ENCODE peak calls at places on chromosomes 7 and 10, in five cellular contexts. One of them, this sample, is unnamed.

GRCh38 chr7:77537136-77537594 is at the start of gene PTPN12:
- DNase-seq in thoracic aorta: peak; percentile 26
- DNase-seq in GM03348: no peak
- DNase-seq in mesendoderm: peak; percentile 91
- DNase-seq in effector memory CD8-positive, alpha-beta T cell: no peak
- DNase-seq in this sample: peak; percentile 95

GRCh38 chr10:88065384-88066049 is 202.1 kb downstream of the PTEN start:
- DNase-seq in effector memory CD8-positive, alpha-beta T cell: no peak
- DNase-seq in GM03348: no peak
- DNase-seq in mesendoderm: no peak
- DNase-seq in thoracic aorta: no peak
- DNase-seq in this sample: no peak

GRCh38 chr10:113326160-113327111 is 226.4 kb upstream of the HABP2 start:
- DNase-seq in effector memory CD8-positive, alpha-beta T cell: no peak
- DNase-seq in thoracic aorta: peak; percentile 80
- DNase-seq in mesendoderm: peak; percentile 96
- DNase-seq in GM03348: peak; percentile 84
- DNase-seq in this sample: peak; percentile 55

GRCh38 chr10:105834261-105835059 is 1193.4 kb downstream of the SORCS3 start:
- DNase-seq in thoracic aorta: no peak
- DNase-seq in effector memory CD8-positive, alpha-beta T cell: no peak
- DNase-seq in GM03348: no peak
- DNase-seq in mesendoderm: no peak
- DNase-seq in this sample: no peak

GRCh38 chr7:27346531-27347260 is 104.1 kb downstream of the EVX1 start:
- DNase-seq in mesendoderm: peak; percentile 57
- DNase-seq in thoracic aorta: no peak
- DNase-seq in GM03348: peak; percentile 17
- DNase-seq in effector memory CD8-positive, alpha-beta T cell: no peak
- DNase-seq in this sample: peak; percentile 39

GRCh38 chr10:11176746-11177145 is 159.1 kb downstream of the CELF2 start:
- DNase-seq in effector memory CD8-positive, alpha-beta T cell: peak; percentile 37
- DNase-seq in mesendoderm: no peak
- DNase-seq in GM03348: no peak
- DNase-seq in thoracic aorta: no peak
- DNase-seq in this sample: no peak

GRCh38 chr10:92263396-92263795 is 27.5 kb downstream of the CPEB3 start:
- DNase-seq in mesendoderm: no peak
- DNase-seq in effector memory CD8-positive, alpha-beta T cell: no peak
- DNase-seq in GM03348: no peak
- DNase-seq in thoracic aorta: no peak
- DNase-seq in this sample: no peak

GRCh38 chr7:31098606-31099360 is 46.7 kb downstream of the ADCYAP1R1 start:
- DNase-seq in effector memory CD8-positive, alpha-beta T cell: no peak
- DNase-seq in mesendoderm: no peak
- DNase-seq in GM03348: no peak
- DNase-seq in thoracic aorta: no peak
- DNase-seq in this sample: no peak

GRCh38 chr10:75165684-75166622 is 44.6 kb upstream of the VDAC2 start:
- DNase-seq in mesendoderm: no peak
- DNase-seq in GM03348: peak; percentile 17
- DNase-seq in thoracic aorta: no peak
- DNase-seq in effector memory CD8-positive, alpha-beta T cell: no peak
- DNase-seq in this sample: peak; percentile 6

GRCh38 chr7:157686285-157686894 is 349.6 kb downstream of the DNAJB6 start:
- DNase-seq in thoracic aorta: no peak
- DNase-seq in GM03348: no peak
- DNase-seq in mesendoderm: no peak
- DNase-seq in effector memory CD8-positive, alpha-beta T cell: no peak
- DNase-seq in this sample: no peak

GRCh38 chr7:1733206-1733907 is 63.3 kb downstream of the ELFN1 start:
- DNase-seq in mesendoderm: no peak
- DNase-seq in GM03348: no peak
- DNase-seq in thoracic aorta: no peak
- DNase-seq in effector memory CD8-positive, alpha-beta T cell: no peak
- DNase-seq in this sample: no peak

GRCh38 chr10:103042129-103042528 is 124.0 kb downstream of the CNNM2 start:
- DNase-seq in mesendoderm: peak; percentile 32
- DNase-seq in GM03348: no peak
- DNase-seq in thoracic aorta: no peak
- DNase-seq in effector memory CD8-positive, alpha-beta T cell: no peak
- DNase-seq in this sample: no peak

GRCh38 chr10:104643023-104643663 is 2.1 kb downstream of the SORCS3 start:
- DNase-seq in mesendoderm: no peak
- DNase-seq in effector memory CD8-positive, alpha-beta T cell: no peak
- DNase-seq in GM03348: no peak
- DNase-seq in thoracic aorta: no peak
- DNase-seq in this sample: no peak

GRCh38 chr7:96093435-96093834 is 228.5 kb downstream of the SLC25A13 start:
- DNase-seq in GM03348: peak; percentile 57
- DNase-seq in effector memory CD8-positive, alpha-beta T cell: no peak
- DNase-seq in mesendoderm: no peak
- DNase-seq in thoracic aorta: no peak
- DNase-seq in this sample: no peak

GRCh38 chr7:151732834-151733585 is 143.9 kb downstream of the PRKAG2 start:
- DNase-seq in effector memory CD8-positive, alpha-beta T cell: no peak
- DNase-seq in GM03348: no peak
- DNase-seq in mesendoderm: no peak
- DNase-seq in thoracic aorta: no peak
- DNase-seq in this sample: no peak

GRCh38 chr10:94230134-94230785 is 132.5 kb downstream of the NOC3L start:
- DNase-seq in mesendoderm: no peak
- DNase-seq in thoracic aorta: no peak
- DNase-seq in effector memory CD8-positive, alpha-beta T cell: no peak
- DNase-seq in GM03348: no peak
- DNase-seq in this sample: no peak